ENCODE peak calls at places on chromosome 19, in four cellular contexts. P is H1, V is neuronal stem cell, T is mesenchymal stem cell. C is an unnamed sample.

GRCh38 chr19:50647879-50648615 is 1.2 kb upstream of the C19orf81 start:
- DNase-seq in P (no peak), V (no peak), T (no peak), C (no peak)

GRCh38 chr19:46922465-46922864 is 61.7 kb downstream of the ARHGAP35 start:
- DNase-seq in P (no peak), V (no peak), T (no peak), C (no peak)

GRCh38 chr19:3278749-3279148 is 54.3 kb downstream of the CELF5 start:
- DNase-seq in P (no peak), V (no peak), T (no peak), C (no peak)

GRCh38 chr19:39398297-39398864 is 7.2 kb downstream of the MED29 start:
- DNase-seq in P (no peak), V (no peak), T (peak), C (peak)

GRCh38 chr19:1952635-1953034 is 11.7 kb downstream of the CSNK1G2 start:
- DNase-seq in P (no peak), V (no peak), T (no peak), C (no peak)

GRCh38 chr19:6278740-6279619 is 795 bp downstream of the MLLT1 start:
- DNase-seq in P (no peak), V (no peak), T (peak), C (no peak)

GRCh38 chr19:40013991-40014390 is 17.1 kb downstream of the ZNF546 start:
- DNase-seq in P (no peak), V (no peak), T (no peak), C (no peak)

GRCh38 chr19:35249848-35250711 is 1.3 kb downstream of the LSR start:
- DNase-seq in P (no peak), V (no peak), T (no peak), C (no peak)

GRCh38 chr19:16160943-16161560 is 12.3 kb downstream of the CIB3 start:
- DNase-seq in P (no peak), V (no peak), T (peak), C (peak)

GRCh38 chr19:1844536-1845515 is 3.5 kb downstream of the REXO1 start:
- DNase-seq in P (no peak), V (no peak), T (no peak), C (no peak)

GRCh38 chr19:7391218-7391670 is 42.5 kb downstream of the ARHGEF18 start:
- DNase-seq in P (no peak), V (no peak), T (peak), C (peak)

GRCh38 chr19:33879818-33880575 is 83.3 kb downstream of the KCTD15 start:
- DNase-seq in P (no peak), V (no peak), T (no peak), C (no peak)

GRCh38 chr19:35557539-35558399 is 5.7 kb downstream of the ATP4A start:
- DNase-seq in P (peak), V (peak), T (peak), C (peak)

GRCh38 chr19:15197275-15198005 is 3.4 kb downstream of the NOTCH3 start:
- DNase-seq in P (no peak), V (no peak), T (no peak), C (peak)

GRCh38 chr19:55525289-55526101 is 11.4 kb downstream of the SBK2 start:
- DNase-seq in P (no peak), V (no peak), T (no peak), C (no peak)

GRCh38 chr19:51097166-51097736 is 11.0 kb downstream of the CTU1 start:
- DNase-seq in P (no peak), V (peak), T (peak), C (peak)

GRCh38 chr19:33564836-33565338 is 43.3 kb upstream of the PEPD start:
- DNase-seq in P (no peak), V (no peak), T (no peak), C (no peak)

GRCh38 chr19:41548047-41548446 is 27.9 kb upstream of the CEACAM21 start:
- DNase-seq in P (no peak), V (no peak), T (no peak), C (no peak)

GRCh38 chr19:58492265-58492664 is 16.1 kb downstream of the ZNF446 start:
- DNase-seq in P (no peak), V (no peak), T (no peak), C (no peak)

GRCh38 chr19:17405250-17406038 is at the start of gene BST2:
- DNase-seq in P (no peak), V (no peak), T (peak), C (peak)
- H3K4ac ChIP-seq in P (peak), V (peak), T (peak), C (no peak)

GRCh38 chr19:45477713-45478453 is 10.1 kb downstream of the FOSB start:
- DNase-seq in P (no peak), V (no peak), T (peak), C (no peak)

GRCh38 chr19:45475537-45476348 is 7.9 kb downstream of the FOSB start:
- DNase-seq in P (no peak), V (no peak), T (peak), C (peak)

GRCh38 chr19:45476349-45476717 is 8.5 kb downstream of the FOSB start:
- DNase-seq in P (no peak), V (no peak), T (peak), C (peak)

GRCh38 chr19:45477216-45477615 is 9.4 kb downstream of the FOSB start:
- DNase-seq in P (no peak), V (no peak), T (peak), C (no peak)

GRCh38 chr19:45478454-45479238 is 10.8 kb downstream of the FOSB start:
- DNase-seq in P (no peak), V (peak), T (peak), C (peak)
- H2BK120ac ChIP-seq in P (no peak), V (no peak), T (no peak), C (peak)

DNA sequence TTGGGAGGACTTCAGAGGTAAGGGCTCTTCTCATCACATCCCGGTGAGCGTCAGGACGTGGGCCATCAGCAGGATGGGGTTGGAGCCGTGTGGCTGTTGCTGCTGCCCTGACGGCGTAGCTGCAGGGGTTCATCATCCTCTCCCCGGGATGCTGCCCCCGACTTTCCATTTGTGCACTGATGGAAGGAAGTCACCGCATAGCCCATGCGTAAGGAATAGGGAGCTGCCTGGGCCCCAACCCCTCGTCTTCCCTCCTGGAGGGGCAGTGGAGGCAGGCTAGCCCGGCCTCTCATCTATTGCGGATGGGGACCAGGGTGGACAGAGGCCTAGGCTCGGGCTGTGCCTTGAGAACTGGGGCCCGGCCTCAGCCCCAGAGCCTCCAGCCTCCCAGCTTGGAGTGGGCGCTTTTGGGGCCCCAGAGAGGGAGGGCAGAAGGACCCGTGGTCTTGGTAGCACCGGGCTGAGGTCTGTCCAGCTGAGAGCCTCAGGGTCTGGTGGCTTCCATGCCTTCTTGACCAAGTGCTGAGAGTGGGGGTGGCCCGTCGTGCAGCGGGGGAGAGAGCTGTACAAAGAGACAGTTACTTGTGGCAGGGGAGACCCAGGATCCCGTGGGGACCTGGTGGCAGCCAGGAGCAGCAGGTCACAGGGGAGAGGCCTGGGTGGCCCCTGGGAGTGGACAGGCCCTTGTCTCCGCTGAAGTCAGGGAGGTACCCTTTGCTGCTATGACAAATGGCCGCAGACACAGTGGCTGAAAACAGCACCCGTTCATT is 44.0 kb downstream of the KDM4B start:
- DNase-seq in P (no peak), V (no peak), T (no peak), C (no peak)
- H3K4ac ChIP-seq in P (no peak), V (no peak), T (peak), C (no peak)

GRCh38 chr19:38206928-38207327 is 17.1 kb downstream of the DPF1 start:
- DNase-seq in P (no peak), V (no peak), T (no peak), C (no peak)
- H2BK120ac ChIP-seq in P (no peak), V (no peak), T (no peak), C (no peak)